ENCODE peak calls at places on chromosomes 11 and 22, in seven cellular contexts. V is IMR-90, S is stomach, M is right lobe of liver, A is GM12878, L is Peyer's patch, B is K562. U is an unnamed sample.

GRCh38 chr11:122682464-122682863 is 26.9 kb downstream of the UBASH3B start:
- DNase-seq in V (no peak), S (no peak), M (no peak), A (no peak), L (no peak), B (no peak), U (no peak)

GRCh38 chr22:38109391-38110000 is 988 bp downstream of the BAIAP2L2 start:
- DNase-seq in V (no peak), S (no peak), M (no peak), A (no peak), L (no peak), B (no peak), U (no peak)

GRCh38 chr22:29503811-29504372 is 23.9 kb downstream of the NEFH start:
- DNase-seq in V (peak; percentile 79), S (no peak), M (peak; percentile 37), A (no peak), L (no peak), B (no peak), U (peak; percentile 68)

GRCh38 chr11:57124912-57125311 is 56.8 kb upstream of the LRRC55 start:
- DNase-seq in V (no peak), S (no peak), M (no peak), A (no peak), L (no peak), B (no peak), U (no peak)

GRCh38 chr22:42286205-42286604 is 15.8 kb upstream of the TCF20 start:
- DNase-seq in V (no peak), S (no peak), M (no peak), A (no peak), L (peak; percentile 54), B (no peak), U (no peak)

GRCh38 chr11:38824573-38824972 is 2226.5 kb upstream of the RAG2 start:
- DNase-seq in V (peak; percentile 19), S (no peak), M (no peak), A (no peak), L (no peak), B (no peak), U (no peak)

GRCh38 chr11:14381968-14382367 is 23.0 kb upstream of the RRAS2 start:
- DNase-seq in V (no peak), S (no peak), M (no peak), A (no peak), L (no peak), B (no peak), U (no peak)

GRCh38 chr22:39839917-39840510 is 53.5 kb downstream of the ENTHD1 start:
- DNase-seq in V (no peak), S (no peak), M (no peak), A (peak; percentile 40), L (no peak), B (peak; percentile 22), U (no peak)

GRCh38 chr22:50432131-50432870 is 42.5 kb downstream of the SBF1 start:
- DNase-seq in V (no peak), S (no peak), M (no peak), A (no peak), L (no peak), B (no peak), U (no peak)

GRCh38 chr11:126585388-126586302 is 230.2 kb downstream of the ST3GAL4 start:
- DNase-seq in V (peak; percentile 96), S (peak; percentile 29), M (peak; percentile 30), A (no peak), L (no peak), B (no peak), U (peak; percentile 61)

GRCh38 chr11:123523539-123523938 is 93.5 kb downstream of the GRAMD1B start:
- DNase-seq in V (no peak), S (no peak), M (no peak), A (no peak), L (no peak), B (no peak), U (no peak)

GRCh38 chr11:8099291-8099899 is 18.4 kb downstream of the TUB start:
- DNase-seq in V (peak; percentile 82), S (peak; percentile 85), M (peak; percentile 66), A (no peak), L (peak; percentile 67), B (peak; percentile 56), U (peak; percentile 81)

GRCh38 chr22:39960791-39961746 is 872 bp downstream of the TMA7B start:
- DNase-seq in V (peak; percentile 98), S (peak; percentile 40), M (no peak), A (peak; percentile 96), L (peak; percentile 31), B (peak; percentile 74), U (no peak)

GRCh38 chr22:50526849-50527801 is 1.7 kb upstream of the SCO2 start:
- DNase-seq in V (no peak), S (peak; percentile 72), M (peak; percentile 82), A (no peak), L (peak; percentile 61), B (peak; percentile 64), U (peak; percentile 46)

GRCh38 chr11:43879789-43880639 is 617 bp upstream of the ALKBH3 start:
- DNase-seq in V (no peak), S (no peak), M (no peak), A (no peak), L (no peak), B (no peak), U (no peak)

DNA sequence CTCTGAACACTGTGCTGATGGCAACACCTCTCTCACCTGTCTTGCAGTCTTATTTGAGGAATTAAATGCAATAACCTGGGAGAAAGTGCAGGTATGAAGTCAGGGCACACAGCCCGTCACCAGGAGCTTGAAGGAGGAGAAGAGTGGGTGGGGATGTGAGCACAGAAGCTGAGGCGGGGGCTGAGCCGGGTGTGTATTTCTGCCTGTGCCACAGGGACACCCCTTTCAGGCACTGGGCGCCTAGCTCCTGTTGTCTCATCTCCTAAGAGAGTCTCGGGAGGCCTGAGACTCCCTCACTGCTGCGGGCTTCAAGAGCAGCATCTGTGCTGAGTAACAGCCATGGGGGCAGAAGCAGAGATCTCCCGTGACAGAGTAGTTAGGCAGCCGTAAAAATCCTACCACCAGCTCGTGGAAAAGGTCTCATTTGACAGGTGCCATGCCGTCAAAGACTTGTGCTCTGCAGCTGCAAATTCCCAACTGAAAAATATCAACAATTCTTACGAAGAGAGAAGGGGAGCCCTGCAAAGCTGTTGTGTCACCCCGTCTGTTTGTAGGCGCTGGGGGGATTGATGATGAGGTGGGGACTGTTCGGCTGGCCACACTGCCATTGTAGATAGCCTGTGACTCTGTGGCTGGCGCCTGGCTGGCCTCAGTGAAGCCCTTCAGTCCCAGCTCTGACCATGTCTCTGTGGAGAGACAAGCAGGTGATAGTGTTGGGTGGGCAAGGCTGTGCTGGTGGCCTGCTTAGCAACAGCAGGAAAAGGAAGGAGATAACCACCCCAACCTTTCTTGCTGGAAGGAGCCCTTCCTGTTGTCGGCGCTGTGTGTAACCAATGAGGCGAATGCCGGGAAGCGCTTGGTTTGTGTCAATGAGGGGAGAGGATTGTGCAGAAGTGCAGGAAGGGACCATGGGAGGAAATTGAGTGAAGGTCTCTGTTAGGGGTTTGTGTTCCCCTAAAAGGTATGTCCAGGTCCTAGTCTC is 27.0 kb downstream of the PARVB start:
- DNase-seq in V (no peak), S (no peak), M (no peak), A (no peak), L (no peak), B (no peak), U (no peak)
- TF ChIP-seq CTCF in V (no peak), S (no peak), M (no peak), A (no peak), L (no peak), B (no peak), U (no peak)

GRCh38 chr11:798093-798713 is at the start of gene SLC25A22:
- DNase-seq in V (peak; percentile 71), S (peak; percentile 85), M (peak; percentile 83), A (no peak), L (peak; percentile 79), B (peak; percentile 84), U (peak; percentile 82)
- TF ChIP-seq POLR2A in V (no peak), S (no peak), M (no peak), A (peak; percentile 50), L (peak; percentile 9), B (no peak), U (no peak)

DNA sequence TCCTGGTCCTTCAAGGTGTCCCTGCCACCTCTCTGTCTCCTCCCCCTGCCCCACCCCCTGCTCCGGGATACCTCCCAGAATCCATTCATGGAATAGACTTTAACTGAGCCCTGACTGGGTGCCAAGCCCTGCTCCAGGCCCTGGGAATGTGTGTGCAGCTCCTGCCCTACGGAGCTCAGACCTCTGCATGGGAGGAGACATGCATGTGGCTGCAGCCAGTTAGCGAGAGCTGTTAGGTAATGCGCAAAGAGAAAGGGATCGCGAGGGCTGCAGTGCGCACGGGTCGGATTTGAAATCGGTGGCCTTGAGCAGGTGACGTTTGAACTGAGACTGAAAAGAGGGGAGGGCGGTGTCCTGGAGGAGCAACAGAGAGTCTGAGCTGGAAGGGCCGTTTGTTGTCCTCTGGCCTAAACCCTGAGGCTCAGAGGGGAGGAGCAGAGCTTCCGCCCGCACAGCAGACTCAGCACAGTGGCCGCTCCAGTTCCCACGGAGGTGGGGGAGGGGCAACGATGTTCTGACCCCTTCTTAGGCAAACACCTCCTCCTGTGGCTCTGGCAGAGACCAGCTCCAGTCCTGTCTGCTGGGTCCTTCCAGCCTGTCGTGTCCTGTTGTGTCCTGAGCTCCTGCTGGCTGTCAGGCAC is 19.8 kb upstream of the LRRC10B start:
- DNase-seq in V (no peak), S (peak; percentile 74), M (peak; percentile 67), A (no peak), L (no peak), B (peak; percentile 48), U (peak; percentile 79)
- H3K4me1 ChIP-seq in V (peaks cover 22% of the 10 kb centered on the region), S (peaks cover 28% of the 10 kb centered on the region), M (no peaks in the 10 kb centered on the region), A (no peaks in the 10 kb centered on the region), L (peaks cover 6% of the 10 kb centered on the region), B (peaks cover 25% of the 10 kb centered on the region), U (peaks cover 18% of the 10 kb centered on the region)

GRCh38 chr11:71078482-71078881 is 173.9 kb downstream of the SHANK2 start:
- DNase-seq in V (no peak), S (no peak), M (no peak), A (no peak), L (no peak), B (peak; percentile 13), U (no peak)

GRCh38 chr11:71079795-71080194 is 172.6 kb downstream of the SHANK2 start:
- DNase-seq in V (no peak), S (no peak), M (no peak), A (no peak), L (no peak), B (no peak), U (no peak)

GRCh38 chr11:71082454-71082853 is 169.9 kb downstream of the SHANK2 start:
- DNase-seq in V (no peak), S (no peak), M (no peak), A (no peak), L (no peak), B (no peak), U (no peak)

GRCh38 chr11:71081704-71082230 is 170.6 kb downstream of the SHANK2 start:
- DNase-seq in V (no peak), S (no peak), M (no peak), A (no peak), L (no peak), B (no peak), U (no peak)

DNA sequence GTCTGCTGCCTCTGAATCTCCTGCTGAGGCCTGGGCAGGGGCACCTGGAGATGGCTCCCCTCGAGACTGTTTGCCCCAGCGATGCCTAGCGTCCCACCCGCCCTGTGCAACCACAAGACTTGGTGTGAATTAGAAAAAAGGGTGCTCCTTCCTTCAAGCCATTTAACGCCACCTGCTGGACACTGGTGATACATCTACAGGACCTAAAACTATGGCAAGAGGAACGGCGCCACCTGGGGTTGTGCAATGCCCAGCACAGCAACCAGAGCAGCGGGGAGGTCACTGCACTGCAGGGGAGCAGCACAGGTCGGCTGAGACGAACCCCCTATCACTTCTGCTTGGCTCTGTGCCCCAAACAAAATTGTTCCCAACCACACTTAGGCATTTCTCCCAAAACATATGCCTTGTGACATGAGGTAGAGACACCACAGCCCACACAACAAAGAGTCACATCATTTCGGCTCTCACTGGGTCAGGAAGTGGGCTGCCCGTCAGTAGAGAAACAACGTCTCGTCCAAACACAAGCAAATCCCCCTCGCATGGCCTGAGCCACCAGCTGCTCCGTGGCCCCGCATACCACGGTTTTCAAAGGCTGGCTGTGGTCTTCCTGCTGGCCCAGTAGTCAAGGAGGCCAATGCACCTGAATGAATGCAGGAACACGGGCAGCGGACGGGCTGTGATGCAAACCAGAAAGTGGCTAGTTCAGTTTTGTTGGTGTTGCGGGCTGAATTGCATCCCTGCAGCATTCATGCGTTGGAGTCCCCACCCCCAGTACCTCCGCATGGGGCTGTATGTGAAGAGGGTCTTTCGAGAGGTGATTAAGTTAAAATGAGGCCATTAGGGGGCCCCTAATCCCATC is 171.9 kb downstream of the SHANK2 start:
- DNase-seq in V (peak; percentile 58), S (peak; percentile 60), M (peak; percentile 54), A (peak; percentile 17), L (no peak), B (peak; percentile 71), U (no peak)
- TF ChIP-seq CTCF in V (peak; percentile 85), S (peak; percentile 27), M (peak; percentile 52), A (peak; percentile 92), L (peak; percentile 60), B (peak; percentile 92), U (no peak)